ENCODE peak calls at places on chromosomes 13 and 19, in eight cellular contexts. One of them, this sample, is unnamed.

GRCh38 chr13:95281258-95281602 is 20.0 kb downstream of the ABCC4 start:
- DNase-seq in osteocyte: no peak
- DNase-seq in endothelial cell: no peak
- DNase-seq in Caco-2: no peak
- DNase-seq in heart left ventricle: no peak
- DNase-seq in SK-N-SH: no peak
- DNase-seq in progenitor cell of endocrine pancreas: no peak
- DNase-seq in fibroblast of lung: no peak
- DNase-seq in this sample: no peak

GRCh38 chr19:55070755-55071502 is 4.7 kb upstream of the EPS8L1 start:
- DNase-seq in osteocyte: no peak
- DNase-seq in endothelial cell: no peak
- DNase-seq in Caco-2: peak
- DNase-seq in heart left ventricle: no peak
- DNase-seq in SK-N-SH: no peak
- DNase-seq in progenitor cell of endocrine pancreas: no peak
- DNase-seq in fibroblast of lung: peak
- DNase-seq in this sample: peak

GRCh38 chr13:42649761-42650289 is 75.9 kb downstream of the TNFSF11 start:
- DNase-seq in osteocyte: no peak
- DNase-seq in endothelial cell: no peak
- DNase-seq in Caco-2: no peak
- DNase-seq in heart left ventricle: no peak
- DNase-seq in SK-N-SH: no peak
- DNase-seq in progenitor cell of endocrine pancreas: no peak
- DNase-seq in fibroblast of lung: no peak
- DNase-seq in this sample: no peak

GRCh38 chr13:95784161-95784880 is 107.4 kb downstream of the DNAJC3 start:
- DNase-seq in osteocyte: no peak
- DNase-seq in endothelial cell: no peak
- DNase-seq in Caco-2: no peak
- DNase-seq in heart left ventricle: no peak
- DNase-seq in SK-N-SH: no peak
- DNase-seq in progenitor cell of endocrine pancreas: no peak
- DNase-seq in fibroblast of lung: peak
- DNase-seq in this sample: no peak

GRCh38 chr13:76596216-76596615 is 290.0 kb downstream of the KCTD12 start:
- DNase-seq in osteocyte: no peak
- DNase-seq in endothelial cell: no peak
- DNase-seq in Caco-2: no peak
- DNase-seq in heart left ventricle: no peak
- DNase-seq in SK-N-SH: no peak
- DNase-seq in progenitor cell of endocrine pancreas: no peak
- DNase-seq in fibroblast of lung: peak
- DNase-seq in this sample: no peak

GRCh38 chr19:10286803-10287737 is at the start of gene ICAM4:
- DNase-seq in osteocyte: peak
- DNase-seq in endothelial cell: no peak
- DNase-seq in Caco-2: peak
- DNase-seq in heart left ventricle: peak
- DNase-seq in SK-N-SH: peak
- DNase-seq in progenitor cell of endocrine pancreas: no peak
- DNase-seq in fibroblast of lung: no peak
- DNase-seq in this sample: peak

GRCh38 chr19:2815923-2816322 is 3.7 kb upstream of the ZNF554 start:
- DNase-seq in osteocyte: no peak
- DNase-seq in endothelial cell: no peak
- DNase-seq in Caco-2: no peak
- DNase-seq in heart left ventricle: no peak
- DNase-seq in SK-N-SH: peak
- DNase-seq in progenitor cell of endocrine pancreas: no peak
- DNase-seq in fibroblast of lung: no peak
- DNase-seq in this sample: no peak

GRCh38 chr13:102817907-102818306 is 19.0 kb downstream of the BIVM start:
- DNase-seq in osteocyte: no peak
- DNase-seq in endothelial cell: no peak
- DNase-seq in Caco-2: no peak
- DNase-seq in heart left ventricle: no peak
- DNase-seq in SK-N-SH: no peak
- DNase-seq in progenitor cell of endocrine pancreas: no peak
- DNase-seq in fibroblast of lung: peak
- DNase-seq in this sample: no peak

GRCh38 chr19:36528921-36529518 is 949 bp upstream of the ZNF260 start:
- DNase-seq in osteocyte: no peak
- DNase-seq in endothelial cell: peak
- DNase-seq in Caco-2: no peak
- DNase-seq in heart left ventricle: no peak
- DNase-seq in SK-N-SH: peak
- DNase-seq in progenitor cell of endocrine pancreas: no peak
- DNase-seq in fibroblast of lung: no peak
- DNase-seq in this sample: no peak

GRCh38 chr19:37719111-37719926 is at the start of gene ZNF607:
- DNase-seq in osteocyte: peak
- DNase-seq in endothelial cell: peak
- DNase-seq in Caco-2: peak
- DNase-seq in heart left ventricle: peak
- DNase-seq in SK-N-SH: peak
- DNase-seq in progenitor cell of endocrine pancreas: peak
- DNase-seq in fibroblast of lung: peak
- DNase-seq in this sample: peak

GRCh38 chr13:108962652-108963051 is 333.2 kb downstream of the MYO16 start:
- DNase-seq in osteocyte: no peak
- DNase-seq in endothelial cell: no peak
- DNase-seq in Caco-2: no peak
- DNase-seq in heart left ventricle: no peak
- DNase-seq in SK-N-SH: peak
- DNase-seq in progenitor cell of endocrine pancreas: no peak
- DNase-seq in fibroblast of lung: no peak
- DNase-seq in this sample: no peak

GRCh38 chr13:106532111-106532929 is 3.1 kb downstream of the EFNB2 start:
- DNase-seq in osteocyte: no peak
- DNase-seq in endothelial cell: no peak
- DNase-seq in Caco-2: no peak
- DNase-seq in heart left ventricle: no peak
- DNase-seq in SK-N-SH: peak
- DNase-seq in progenitor cell of endocrine pancreas: no peak
- DNase-seq in fibroblast of lung: peak
- DNase-seq in this sample: no peak

GRCh38 chr13:80562423-80562822 is 221.5 kb upstream of the SPRY2 start:
- DNase-seq in osteocyte: no peak
- DNase-seq in endothelial cell: no peak
- DNase-seq in Caco-2: no peak
- DNase-seq in heart left ventricle: no peak
- DNase-seq in SK-N-SH: no peak
- DNase-seq in progenitor cell of endocrine pancreas: no peak
- DNase-seq in fibroblast of lung: no peak
- DNase-seq in this sample: no peak

GRCh38 chr19:6483235-6483634 is 1.6 kb upstream of the DENND1C start:
- DNase-seq in osteocyte: no peak
- DNase-seq in endothelial cell: no peak
- DNase-seq in Caco-2: no peak
- DNase-seq in heart left ventricle: no peak
- DNase-seq in SK-N-SH: no peak
- DNase-seq in progenitor cell of endocrine pancreas: no peak
- DNase-seq in fibroblast of lung: no peak
- DNase-seq in this sample: no peak

GRCh38 chr13:44052843-44053607 is 173.3 kb downstream of the LACC1 start:
- DNase-seq in osteocyte: no peak
- DNase-seq in endothelial cell: peak
- DNase-seq in Caco-2: peak
- DNase-seq in heart left ventricle: no peak
- DNase-seq in SK-N-SH: no peak
- DNase-seq in progenitor cell of endocrine pancreas: no peak
- DNase-seq in fibroblast of lung: peak
- DNase-seq in this sample: peak

GRCh38 chr13:110405597-110406450 is 98.7 kb downstream of the COL4A2 start:
- DNase-seq in osteocyte: no peak
- DNase-seq in endothelial cell: no peak
- DNase-seq in Caco-2: no peak
- DNase-seq in heart left ventricle: no peak
- DNase-seq in SK-N-SH: no peak
- DNase-seq in progenitor cell of endocrine pancreas: no peak
- DNase-seq in fibroblast of lung: peak
- DNase-seq in this sample: no peak

GRCh38 chr13:49374585-49375290 is 69.1 kb downstream of the CAB39L start:
- DNase-seq in osteocyte: no peak
- DNase-seq in endothelial cell: no peak
- DNase-seq in Caco-2: no peak
- DNase-seq in heart left ventricle: no peak
- DNase-seq in SK-N-SH: no peak
- DNase-seq in progenitor cell of endocrine pancreas: no peak
- DNase-seq in fibroblast of lung: peak
- DNase-seq in this sample: no peak

GRCh38 chr13:24605923-24606372 is 74.3 kb upstream of the ATP12A start:
- DNase-seq in osteocyte: no peak
- DNase-seq in endothelial cell: no peak
- DNase-seq in Caco-2: no peak
- DNase-seq in heart left ventricle: no peak
- DNase-seq in SK-N-SH: no peak
- DNase-seq in progenitor cell of endocrine pancreas: no peak
- DNase-seq in fibroblast of lung: peak
- DNase-seq in this sample: peak
- TF ChIP-seq CTCF in osteocyte: peak
- TF ChIP-seq CTCF in endothelial cell: no peak
- TF ChIP-seq CTCF in Caco-2: no peak
- TF ChIP-seq CTCF in heart left ventricle: no peak
- TF ChIP-seq CTCF in SK-N-SH: no peak
- TF ChIP-seq CTCF in progenitor cell of endocrine pancreas: peak
- TF ChIP-seq CTCF in fibroblast of lung: no peak
- TF ChIP-seq CTCF in this sample: no peak

GRCh38 chr19:14472202-14472961 is 2.8 kb downstream of the PTGER1 start:
- DNase-seq in osteocyte: peak
- DNase-seq in endothelial cell: peak
- DNase-seq in Caco-2: peak
- DNase-seq in heart left ventricle: peak
- DNase-seq in SK-N-SH: peak
- DNase-seq in progenitor cell of endocrine pancreas: peak
- DNase-seq in fibroblast of lung: no peak
- DNase-seq in this sample: peak
- TF ChIP-seq CTCF in osteocyte: peak
- TF ChIP-seq CTCF in endothelial cell: peak
- TF ChIP-seq CTCF in Caco-2: peak
- TF ChIP-seq CTCF in heart left ventricle: peak
- TF ChIP-seq CTCF in SK-N-SH: peak
- TF ChIP-seq CTCF in progenitor cell of endocrine pancreas: peak
- TF ChIP-seq CTCF in fibroblast of lung: peak
- TF ChIP-seq CTCF in this sample: peak

GRCh38 chr19:49746206-49746958 is 16.7 kb downstream of the TSKS start:
- DNase-seq in osteocyte: no peak
- DNase-seq in endothelial cell: no peak
- DNase-seq in Caco-2: peak
- DNase-seq in heart left ventricle: peak
- DNase-seq in SK-N-SH: peak
- DNase-seq in progenitor cell of endocrine pancreas: no peak
- DNase-seq in fibroblast of lung: peak
- DNase-seq in this sample: peak
- TF ChIP-seq CTCF in osteocyte: no peak
- TF ChIP-seq CTCF in endothelial cell: no peak
- TF ChIP-seq CTCF in Caco-2: no peak
- TF ChIP-seq CTCF in heart left ventricle: no peak
- TF ChIP-seq CTCF in SK-N-SH: no peak
- TF ChIP-seq CTCF in progenitor cell of endocrine pancreas: no peak
- TF ChIP-seq CTCF in fibroblast of lung: no peak
- TF ChIP-seq CTCF in this sample: no peak

GRCh38 chr13:40656358-40656757 is 10.1 kb downstream of the FOXO1 start:
- DNase-seq in osteocyte: no peak
- DNase-seq in endothelial cell: no peak
- DNase-seq in Caco-2: no peak
- DNase-seq in heart left ventricle: no peak
- DNase-seq in SK-N-SH: no peak
- DNase-seq in progenitor cell of endocrine pancreas: no peak
- DNase-seq in fibroblast of lung: no peak
- DNase-seq in this sample: no peak
- TF ChIP-seq CTCF in osteocyte: no peak
- TF ChIP-seq CTCF in endothelial cell: no peak
- TF ChIP-seq CTCF in Caco-2: no peak
- TF ChIP-seq CTCF in heart left ventricle: no peak
- TF ChIP-seq CTCF in SK-N-SH: no peak
- TF ChIP-seq CTCF in progenitor cell of endocrine pancreas: no peak
- TF ChIP-seq CTCF in fibroblast of lung: no peak
- TF ChIP-seq CTCF in this sample: no peak

DNA sequence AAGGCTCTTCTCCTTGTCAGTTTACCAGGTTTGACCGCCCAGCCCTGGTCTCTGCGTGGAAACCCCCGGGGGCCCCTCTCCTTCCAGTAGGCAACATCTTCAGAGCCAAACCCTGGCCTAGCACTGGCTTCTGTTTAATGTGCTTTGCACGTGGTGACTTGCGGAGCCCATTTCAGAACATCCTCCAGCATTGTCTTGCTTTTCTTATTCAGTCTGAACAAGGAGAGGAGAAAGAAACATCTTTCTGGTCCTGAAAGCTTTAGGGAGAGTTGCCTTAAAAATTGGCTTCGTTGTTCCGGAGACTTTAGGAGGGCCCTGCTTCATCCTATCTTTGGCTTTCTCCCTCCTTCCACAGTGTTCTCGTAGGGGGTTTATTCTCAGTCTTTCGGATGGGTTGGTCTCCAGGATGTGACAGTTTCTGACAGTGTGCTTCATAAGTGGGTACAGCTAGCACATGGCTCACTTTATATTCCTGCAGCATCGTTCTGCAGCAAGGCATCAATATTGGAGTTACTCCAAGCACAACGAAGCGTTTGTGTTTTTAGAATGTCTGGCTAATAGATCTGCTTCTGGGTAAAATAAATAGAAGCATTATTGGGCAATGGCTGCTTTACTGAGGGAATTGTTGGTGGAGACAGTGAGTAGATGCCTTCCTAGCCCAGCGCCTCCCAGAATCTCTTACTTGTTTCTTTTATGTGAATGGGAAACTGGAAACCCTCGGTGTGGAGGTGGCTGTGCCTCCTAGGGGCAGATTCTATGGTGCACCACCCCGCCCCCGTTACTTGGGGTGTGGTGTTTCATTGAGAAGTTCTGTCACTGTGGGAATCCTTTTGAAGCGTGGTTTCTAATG is 1.8 kb downstream of the FARP1 start:
- DNase-seq in osteocyte: no peak
- DNase-seq in endothelial cell: peak
- DNase-seq in Caco-2: peak
- DNase-seq in heart left ventricle: no peak
- DNase-seq in SK-N-SH: peak
- DNase-seq in progenitor cell of endocrine pancreas: no peak
- DNase-seq in fibroblast of lung: peak
- DNase-seq in this sample: peak
- TF ChIP-seq CTCF in osteocyte: peak
- TF ChIP-seq CTCF in endothelial cell: no peak
- TF ChIP-seq CTCF in Caco-2: peak
- TF ChIP-seq CTCF in heart left ventricle: no peak
- TF ChIP-seq CTCF in SK-N-SH: peak
- TF ChIP-seq CTCF in progenitor cell of endocrine pancreas: peak
- TF ChIP-seq CTCF in fibroblast of lung: peak
- TF ChIP-seq CTCF in this sample: peak